ENCODE peak calls at places on chromosomes 16 and 17, in ten cellular contexts. W, Y, H, S, V, J, Z, U, D and G are unnamed samples.

GRCh38 chr16:89383095-89384003 is 107.0 kb downstream of the ANKRD11 start:
- DNase-seq in W (no peak), Y (no peak), H (no peak), S (no peak), V (peak), J (no peak), Z (no peak), U (no peak), D (no peak), G (no peak)

GRCh38 chr16:84024854-84025253 is 17.7 kb downstream of the SLC38A8 start:
- DNase-seq in W (no peak), Y (no peak), H (no peak), S (peak), V (no peak), J (no peak), Z (no peak), U (no peak), D (no peak), G (peak)

GRCh38 chr16:901149-901548 is 69.6 kb downstream of the LMF1 start:
- DNase-seq in W (no peak), Y (no peak), H (no peak), S (no peak), V (no peak), J (no peak), Z (no peak), U (no peak), D (no peak), G (no peak)

GRCh38 chr16:87806608-87807546 is 41.1 kb upstream of the KLHDC4 start:
- DNase-seq in W (peak), Y (peak), H (peak), S (peak), V (peak), J (no peak), Z (no peak), U (no peak), D (peak), G (peak)

GRCh38 chr17:73710095-73710592 is 65.9 kb upstream of the SDK2 start:
- DNase-seq in W (peak), Y (peak), H (no peak), S (peak), V (peak), J (peak), Z (peak), U (peak), D (peak), G (peak)

GRCh38 chr16:56684926-56685590 is 2.8 kb downstream of the MT1X start:
- DNase-seq in W (peak), Y (no peak), H (no peak), S (no peak), V (no peak), J (no peak), Z (no peak), U (no peak), D (no peak), G (no peak)

GRCh38 chr17:5506307-5506706 is 19.9 kb downstream of the MIS12 start:
- DNase-seq in W (no peak), Y (no peak), H (no peak), S (no peak), V (no peak), J (no peak), Z (no peak), U (no peak), D (no peak), G (no peak)

GRCh38 chr17:63387941-63388340 is 58.2 kb downstream of the CYB561 start:
- DNase-seq in W (no peak), Y (no peak), H (no peak), S (no peak), V (no peak), J (no peak), Z (no peak), U (no peak), D (no peak), G (no peak)

GRCh38 chr17:75759457-75759856 is 5.5 kb downstream of the GALK1 start:
- DNase-seq in W (no peak), Y (no peak), H (no peak), S (no peak), V (no peak), J (no peak), Z (no peak), U (no peak), D (no peak), G (no peak)

GRCh38 chr17:42459983-42460300 is 1.3 kb downstream of the ATP6V0A1 start:
- DNase-seq in W (no peak), Y (no peak), H (no peak), S (peak), V (no peak), J (no peak), Z (no peak), U (no peak), D (peak), G (peak)

GRCh38 chr16:57669476-57670162 is 1.5 kb downstream of the ADGRG3 start:
- DNase-seq in W (no peak), Y (no peak), H (no peak), S (no peak), V (no peak), J (no peak), Z (no peak), U (no peak), D (no peak), G (no peak)

GRCh38 chr16:57722651-57723050 is 12.9 kb upstream of the KATNB1 start:
- DNase-seq in W (no peak), Y (no peak), H (no peak), S (no peak), V (no peak), J (no peak), Z (no peak), U (no peak), D (no peak), G (no peak)

GRCh38 chr17:46182961-46183360 is 10.3 kb downstream of the KANSL1 start:
- DNase-seq in W (no peak), Y (no peak), H (no peak), S (no peak), V (no peak), J (no peak), Z (no peak), U (no peak), D (no peak), G (no peak)

GRCh38 chr16:83888672-83889044 is 10.3 kb upstream of the MLYCD start:
- DNase-seq in W (no peak), Y (no peak), H (no peak), S (no peak), V (no peak), J (no peak), Z (no peak), U (no peak), D (no peak), G (no peak)

GRCh38 chr16:13244770-13245169 is 343.4 kb downstream of the SHISA9 start:
- DNase-seq in W (no peak), Y (no peak), H (no peak), S (no peak), V (no peak), J (no peak), Z (no peak), U (no peak), D (no peak), G (no peak)

GRCh38 chr16:30922960-30923535 is 324 bp upstream of the FBXL19 start:
- DNase-seq in W (peak), Y (peak), H (peak), S (peak), V (peak), J (peak), Z (peak), U (peak), D (peak), G (peak)

GRCh38 chr16:20928774-20929411 is 28.3 kb downstream of the LYRM1 start:
- DNase-seq in W (no peak), Y (no peak), H (no peak), S (peak), V (no peak), J (no peak), Z (no peak), U (no peak), D (no peak), G (no peak)

GRCh38 chr16:89999831-90000574 is 19.3 kb downstream of the DBNDD1 start:
- DNase-seq in W (no peak), Y (no peak), H (no peak), S (no peak), V (no peak), J (no peak), Z (no peak), U (no peak), D (no peak), G (no peak)

GRCh38 chr17:82775033-82775823 is 23.4 kb downstream of the TBCD start:
- DNase-seq in W (no peak), Y (peak), H (peak), S (peak), V (no peak), J (no peak), Z (peak), U (no peak), D (peak), G (peak)

GRCh38 chr17:1227917-1228751 is 42.1 kb upstream of the BHLHA9 start:
- DNase-seq in W (no peak), Y (no peak), H (no peak), S (no peak), V (peak), J (peak), Z (no peak), U (no peak), D (no peak), G (no peak)

GRCh38 chr16:88681709-88682451 is 4.4 kb downstream of the SNAI3 start:
- DNase-seq in W (no peak), Y (peak), H (no peak), S (no peak), V (peak), J (peak), Z (no peak), U (no peak), D (no peak), G (no peak)

GRCh38 chr16:1825381-1825863 is 1.2 kb downstream of the HAGH start:
- DNase-seq in W (no peak), Y (no peak), H (no peak), S (no peak), V (no peak), J (no peak), Z (no peak), U (no peak), D (no peak), G (no peak)

GRCh38 chr16:49631521-49632041 is 224.3 kb downstream of the ZNF423 start:
- DNase-seq in W (no peak), Y (peak), H (no peak), S (peak), V (no peak), J (no peak), Z (no peak), U (no peak), D (no peak), G (peak)